ENCODE peak calls at places on chromosomes 2 and 18, in five cellular contexts. C is H1, W is HCT116, S is HepG2, M is K562. E is an unnamed sample.

GRCh38 chr2:187640926-187641510 is 86.8 kb upstream of the TFPI start:
- DNase-seq in C (no peak), W (no peak), S (no peak), M (no peak), E (peak; percentile 2)

GRCh38 chr2:30786923-30787685 is 20.1 kb downstream of the CAPN13 start:
- DNase-seq in C (peak; percentile 13), W (no peak), S (no peak), M (no peak), E (no peak)

GRCh38 chr2:128282976-128283810 is 35.5 kb downstream of the HS6ST1 start:
- DNase-seq in C (no peak), W (no peak), S (no peak), M (no peak), E (peak; percentile 24)

GRCh38 chr2:140085674-140086073 is 1305.5 kb upstream of the NXPH2 start:
- DNase-seq in C (no peak), W (no peak), S (no peak), M (no peak), E (no peak)

GRCh38 chr18:13276530-13277520 is 58.3 kb downstream of the LDLRAD4 start:
- DNase-seq in C (no peak), W (no peak), S (no peak), M (no peak), E (no peak)

GRCh38 chr2:48397846-48398245 is 132.1 kb upstream of the STON1 start:
- DNase-seq in C (no peak), W (no peak), S (no peak), M (no peak), E (no peak)

GRCh38 chr18:21408681-21409080 is 166.6 kb downstream of the GREB1L start:
- DNase-seq in C (no peak), W (no peak), S (no peak), M (no peak), E (no peak)

GRCh38 chr2:234178309-234179030 is 128.0 kb downstream of the SPP2 start:
- DNase-seq in C (no peak), W (no peak), S (no peak), M (no peak), E (peak; percentile 25)

GRCh38 chr2:177731384-177731783 is 338.8 kb downstream of the AGPS start:
- DNase-seq in C (peak; percentile 55), W (no peak), S (no peak), M (no peak), E (no peak)

GRCh38 chr18:56869189-56869777 is 218.1 kb downstream of the WDR7 start:
- DNase-seq in C (no peak), W (peak; percentile 55), S (peak; percentile 32), M (peak; percentile 4), E (no peak)

GRCh38 chr2:240797914-240798313 is 22.1 kb downstream of the KIF1A start:
- DNase-seq in C (no peak), W (no peak), S (no peak), M (no peak), E (no peak)

GRCh38 chr18:12307871-12308385 is at the start of gene TUBB6:
- DNase-seq in C (peak; percentile 81), W (no peak), S (no peak), M (peak; percentile 93), E (peak; percentile 53)

GRCh38 chr2:19911799-19912509 is 10.2 kb upstream of the TTC32 start:
- DNase-seq in C (no peak), W (peak; percentile 92), S (no peak), M (no peak), E (peak; percentile 55)

GRCh38 chr2:172430671-172431070 is 3.3 kb downstream of the ITGA6 start:
- DNase-seq in C (no peak), W (peak; percentile 78), S (no peak), M (peak; percentile 19), E (no peak)

GRCh38 chr2:227623225-227623624 is 5.9 kb downstream of the SCYGR4 start:
- DNase-seq in C (no peak), W (no peak), S (no peak), M (no peak), E (no peak)

GRCh38 chr2:78861546-78861945 is 164.0 kb upstream of the REG3G start:
- DNase-seq in C (no peak), W (no peak), S (peak; percentile 51), M (peak; percentile 23), E (peak; percentile 59)

GRCh38 chr18:39453356-39453755 is 1887.8 kb upstream of the CELF4 start:
- DNase-seq in C (no peak), W (no peak), S (no peak), M (no peak), E (no peak)

GRCh38 chr18:75247601-75248421 is 37.2 kb downstream of the TSHZ1 start:
- DNase-seq in C (no peak), W (no peak), S (peak; percentile 6), M (no peak), E (no peak)

GRCh38 chr2:98160574-98160973 is 73.6 kb downstream of the VWA3B start:
- DNase-seq in C (no peak), W (no peak), S (no peak), M (no peak), E (no peak)

GRCh38 chr2:46495347-46496030 is 16.1 kb downstream of the TMEM247 start:
- DNase-seq in C (no peak), W (no peak), S (no peak), M (no peak), E (no peak)

GRCh38 chr2:237488295-237488694 is 1.2 kb downstream of the MLPH start:
- DNase-seq in C (no peak), W (no peak), S (no peak), M (no peak), E (peak; percentile 57)

GRCh38 chr2:162490052-162490717 is 146.3 kb downstream of the GCA start:
- DNase-seq in C (no peak), W (no peak), S (peak; percentile 17), M (no peak), E (peak; percentile 44)

GRCh38 chr2:70301344-70302194 is at the start of gene FAM136A:
- DNase-seq in C (peak; percentile 98), W (peak; percentile 59), S (peak; percentile 87), M (peak; percentile 94), E (peak; percentile 82)

GRCh38 chr2:84078466-84078865 is 380.6 kb downstream of the SUCLG1 start:
- DNase-seq in C (no peak), W (no peak), S (no peak), M (no peak), E (no peak)

GRCh38 chr2:35199298-35199697 is 1156.3 kb upstream of the CRIM1 start:
- DNase-seq in C (no peak), W (no peak), S (no peak), M (no peak), E (peak; percentile 59)

GRCh38 chr2:133568172-133568571 is at the start of gene NCKAP5:
- DNase-seq in C (no peak), W (no peak), S (no peak), M (no peak), E (peak; percentile 20)

GRCh38 chr2:199659207-199659606 is 191.8 kb downstream of the FTCDNL1 start:
- DNase-seq in C (peak; percentile 85), W (no peak), S (no peak), M (peak; percentile 54), E (no peak)

GRCh38 chr18:49381267-49381865 is 79.1 kb downstream of the DYM start:
- DNase-seq in C (no peak), W (no peak), S (no peak), M (no peak), E (no peak)

GRCh38 chr2:128315829-128316776 is 2.6 kb downstream of the HS6ST1 start:
- DNase-seq in C (peak; percentile 48), W (no peak), S (no peak), M (no peak), E (no peak)

GRCh38 chr2:149389506-149390167 is 59.2 kb downstream of the LYPD6 start:
- DNase-seq in C (no peak), W (no peak), S (no peak), M (no peak), E (no peak)

GRCh38 chr2:230956827-230957755 is 32.0 kb upstream of the GPR55 start:
- DNase-seq in C (peak; percentile 60), W (peak; percentile 42), S (no peak), M (no peak), E (peak; percentile 74)

GRCh38 chr2:127025357-127026062 is 81.4 kb downstream of the BIN1 start:
- DNase-seq in C (no peak), W (no peak), S (no peak), M (no peak), E (no peak)

GRCh38 chr2:240109386-240109785 is 26.7 kb downstream of the COPS9 start:
- DNase-seq in C (no peak), W (no peak), S (no peak), M (no peak), E (no peak)

GRCh38 chr2:236935656-236936445 is 149.8 kb upstream of the COPS8 start:
- DNase-seq in C (peak; percentile 33), W (no peak), S (no peak), M (no peak), E (no peak)

GRCh38 chr18:23650963-23651927 is 11.5 kb downstream of the ANKRD29 start:
- DNase-seq in C (no peak), W (no peak), S (peak; percentile 66), M (no peak), E (no peak)

GRCh38 chr2:39223909-39224308 is 19.9 kb downstream of the CDKL4 start:
- DNase-seq in C (no peak), W (no peak), S (no peak), M (no peak), E (no peak)

GRCh38 chr2:13821255-13821880 is 811.1 kb upstream of the LRATD1 start:
- DNase-seq in C (no peak), W (no peak), S (no peak), M (no peak), E (no peak)

GRCh38 chr2:233343171-233343705 is 11.1 kb upstream of the DGKD start:
- DNase-seq in C (no peak), W (no peak), S (no peak), M (no peak), E (no peak)

GRCh38 chr2:74768401-74768914 is 65.5 kb upstream of the HK2 start:
- DNase-seq in C (no peak), W (no peak), S (no peak), M (no peak), E (no peak)

GRCh38 chr2:218434456-218434855 is 15.5 kb downstream of the VIL1 start:
- DNase-seq in C (no peak), W (no peak), S (no peak), M (no peak), E (no peak)
- TF ChIP-seq JUND in C (no peak), W (no peak), S (no peak), M (no peak), E (no peak)

GRCh38 chr18:62434798-62435197 is 88.0 kb upstream of the ZCCHC2 start:
- DNase-seq in C (no peak), W (no peak), S (no peak), M (no peak), E (no peak)
- TF ChIP-seq JUND in C (no peak), W (no peak), S (no peak), M (no peak), E (no peak)

DNA sequence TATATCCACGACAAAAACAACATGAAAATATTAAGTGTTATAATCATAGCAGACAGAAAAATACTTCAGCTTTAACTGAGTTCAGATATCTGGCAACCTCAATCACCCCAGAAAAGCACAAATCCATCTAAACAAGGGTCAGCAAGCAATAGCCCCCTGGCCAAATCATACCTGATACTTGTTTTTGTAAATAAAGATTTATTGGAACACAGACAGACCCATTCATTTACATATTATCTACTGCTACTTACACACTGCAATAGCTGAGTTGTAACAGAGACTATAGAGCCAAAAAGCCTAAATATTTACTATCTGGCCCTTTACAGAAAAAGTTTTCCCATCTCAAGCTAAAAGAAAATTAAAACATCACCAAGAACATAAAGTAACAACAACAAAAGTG is 12.8 kb downstream of the FARSB start:
- DNase-seq in C (no peak), W (no peak), S (no peak), M (no peak), E (no peak)
- TF ChIP-seq JUND in C (no peak), W (no peak), S (no peak), M (no peak), E (no peak)

GRCh38 chr2:182593394-182593707 is 122.7 kb upstream of the DNAJC10 start:
- DNase-seq in C (no peak), W (no peak), S (no peak), M (no peak), E (no peak)
- TF ChIP-seq JUND in C (no peak), W (no peak), S (no peak), M (no peak), E (no peak)